ENCODE peak calls at places on chromosomes 13 and 19, in seven cellular contexts. V is right cardiac atrium, I is prostate gland, U is fibroblast of mammary gland, A is SK-N-SH, Y is NCI-H82, G is endodermal cell. N is an unnamed sample.

GRCh38 chr19:17078920-17079709 is 3.5 kb downstream of the MYO9B start:
- DNase-seq in V (peak), I (no peak), U (peak), A (no peak), Y (peak), G (no peak), N (peak)

GRCh38 chr19:39890755-39891551 is 43.5 kb downstream of the FCGBP start:
- DNase-seq in V (no peak), I (no peak), U (no peak), A (no peak), Y (no peak), G (no peak), N (no peak)

GRCh38 chr19:49749055-49749716 is 13.9 kb downstream of the TSKS start:
- DNase-seq in V (no peak), I (no peak), U (peak), A (peak), Y (peak), G (peak), N (no peak)

GRCh38 chr13:53901593-53901992 is 873.0 kb downstream of the OLFM4 start:
- DNase-seq in V (no peak), I (no peak), U (no peak), A (no peak), Y (no peak), G (no peak), N (no peak)

GRCh38 chr13:41827507-41828213 is 133.2 kb downstream of the VWA8 start:
- DNase-seq in V (no peak), I (no peak), U (peak), A (no peak), Y (no peak), G (no peak), N (peak)

GRCh38 chr19:35791814-35792279 is 16.5 kb downstream of the ARHGAP33 start:
- DNase-seq in V (no peak), I (no peak), U (no peak), A (no peak), Y (no peak), G (peak), N (no peak)

GRCh38 chr19:55206664-55207500 is 2.4 kb downstream of the PTPRH start:
- DNase-seq in V (peak), I (no peak), U (peak), A (peak), Y (peak), G (peak), N (peak)

GRCh38 chr19:1851581-1852293 is 3.5 kb upstream of the REXO1 start:
- DNase-seq in V (peak), I (no peak), U (no peak), A (no peak), Y (no peak), G (no peak), N (no peak)

GRCh38 chr13:28071424-28071823 is 29.0 kb downstream of the FLT3 start:
- DNase-seq in V (no peak), I (no peak), U (no peak), A (no peak), Y (no peak), G (no peak), N (no peak)

GRCh38 chr13:114281351-114282142 is at the start of gene UPF3A:
- DNase-seq in V (peak), I (peak), U (peak), A (peak), Y (peak), G (peak), N (peak)

GRCh38 chr19:33175886-33176669 is 18.1 kb upstream of the LRP3 start:
- DNase-seq in V (no peak), I (no peak), U (peak), A (peak), Y (peak), G (peak), N (peak)

GRCh38 chr19:52273301-52273700 is 3.9 kb downstream of the ZNF766 start:
- DNase-seq in V (no peak), I (no peak), U (no peak), A (no peak), Y (no peak), G (no peak), N (no peak)

GRCh38 chr13:71634605-71635443 is 232.2 kb downstream of the DACH1 start:
- DNase-seq in V (no peak), I (no peak), U (no peak), A (no peak), Y (peak), G (no peak), N (no peak)

GRCh38 chr19:3047307-3048189 is 14.7 kb downstream of the TLE5 start:
- DNase-seq in V (peak), I (peak), U (peak), A (peak), Y (peak), G (peak), N (peak)

GRCh38 chr13:23845309-23845708 is 43.9 kb downstream of the MIPEP start:
- DNase-seq in V (no peak), I (no peak), U (no peak), A (no peak), Y (no peak), G (no peak), N (no peak)

GRCh38 chr19:1904385-1905070 is 671 bp upstream of the ADAT3 start:
- DNase-seq in V (no peak), I (peak), U (no peak), A (no peak), Y (peak), G (peak), N (peak)

GRCh38 chr13:76939215-76939614 is 9.1 kb upstream of the ACOD1 start:
- DNase-seq in V (no peak), I (no peak), U (peak), A (no peak), Y (no peak), G (no peak), N (peak)

GRCh38 chr13:76438050-76438449 is 448.2 kb downstream of the KCTD12 start:
- DNase-seq in V (no peak), I (no peak), U (peak), A (no peak), Y (no peak), G (no peak), N (no peak)

GRCh38 chr19:3184847-3185481 is 766 bp upstream of the NCLN start:
- DNase-seq in V (peak), I (peak), U (no peak), A (peak), Y (peak), G (no peak), N (no peak)

GRCh38 chr19:47430041-47430802 is 10.9 kb upstream of the MEIS3 start:
- DNase-seq in V (peak), I (peak), U (peak), A (no peak), Y (no peak), G (peak), N (peak)

GRCh38 chr13:62997038-62997619 is 1581.5 kb upstream of the PCDH20 start:
- DNase-seq in V (no peak), I (no peak), U (no peak), A (no peak), Y (no peak), G (no peak), N (no peak)

GRCh38 chr13:95743192-95743591 is 66.3 kb downstream of the DNAJC3 start:
- DNase-seq in V (no peak), I (no peak), U (no peak), A (no peak), Y (no peak), G (no peak), N (no peak)

GRCh38 chr13:85230754-85231153 is 568.5 kb downstream of the SLITRK6 start:
- DNase-seq in V (no peak), I (no peak), U (no peak), A (no peak), Y (no peak), G (no peak), N (no peak)

GRCh38 chr19:51119089-51119488 is 5.6 kb upstream of the SIGLEC9 start:
- DNase-seq in V (no peak), I (no peak), U (no peak), A (no peak), Y (no peak), G (no peak), N (no peak)

GRCh38 chr19:6790194-6791128 is 18.0 kb downstream of the VAV1 start:
- DNase-seq in V (no peak), I (no peak), U (no peak), A (no peak), Y (no peak), G (no peak), N (no peak)

GRCh38 chr13:40389081-40389641 is 277.3 kb downstream of the FOXO1 start:
- DNase-seq in V (no peak), I (no peak), U (no peak), A (no peak), Y (no peak), G (no peak), N (no peak)

GRCh38 chr19:37506387-37507166 is at the start of gene ZNF793:
- DNase-seq in V (peak), I (peak), U (peak), A (peak), Y (peak), G (peak), N (peak)

GRCh38 chr13:33723772-33724435 is 94.0 kb upstream of the RFC3 start:
- DNase-seq in V (peak), I (peak), U (peak), A (peak), Y (peak), G (peak), N (peak)

GRCh38 chr13:44930907-44931676 is 58.2 kb downstream of the NUFIP1 start:
- DNase-seq in V (no peak), I (no peak), U (no peak), A (no peak), Y (peak), G (peak), N (peak)

GRCh38 chr13:47553329-47553977 is 447.6 kb downstream of the SUCLA2 start:
- DNase-seq in V (no peak), I (no peak), U (no peak), A (no peak), Y (no peak), G (peak), N (no peak)

GRCh38 chr13:44174769-44175425 is 198.7 kb upstream of the SERP2 start:
- DNase-seq in V (peak), I (no peak), U (peak), A (no peak), Y (no peak), G (peak), N (peak)

GRCh38 chr19:38898788-38899446 is 501 bp downstream of the SIRT2 start:
- DNase-seq in V (no peak), I (peak), U (peak), A (no peak), Y (peak), G (no peak), N (peak)

GRCh38 chr13:30963794-30964193 is 31.3 kb downstream of the TEX26 start:
- DNase-seq in V (no peak), I (peak), U (peak), A (no peak), Y (no peak), G (no peak), N (peak)

GRCh38 chr13:63741029-63741813 is 2325.6 kb upstream of the PCDH20 start:
- DNase-seq in V (peak), I (no peak), U (no peak), A (no peak), Y (no peak), G (no peak), N (no peak)

GRCh38 chr13:37777676-37778075 is 91.9 kb downstream of the TRPC4 start:
- DNase-seq in V (no peak), I (no peak), U (no peak), A (no peak), Y (no peak), G (no peak), N (no peak)

GRCh38 chr19:6357995-6358394 is 3.3 kb upstream of the CLPP start:
- DNase-seq in V (no peak), I (peak), U (no peak), A (no peak), Y (no peak), G (no peak), N (no peak)

GRCh38 chr13:38394777-38395504 is 45.3 kb downstream of the UFM1 start:
- DNase-seq in V (no peak), I (no peak), U (peak), A (no peak), Y (no peak), G (no peak), N (no peak)

GRCh38 chr19:19366691-19367396 is 38.6 kb upstream of the GATAD2A start:
- DNase-seq in V (peak), I (peak), U (peak), A (peak), Y (peak), G (peak), N (peak)

GRCh38 chr13:28558126-28558525 is 63.2 kb upstream of the FLT1 start:
- DNase-seq in V (no peak), I (no peak), U (peak), A (no peak), Y (no peak), G (no peak), N (peak)

GRCh38 chr13:30422056-30422914 is at the start of gene UBE2L5:
- DNase-seq in V (peak), I (peak), U (peak), A (peak), Y (peak), G (peak), N (peak)

N was measured in fibroblast of the aortic adventitia.